ENCODE peak calls at places on chromosome 17, in nine cellular contexts. O is transverse colon, A is suprapubic skin, T is HL-60, G is Panc1, L is stomach, K is prostate gland, M is endothelial cell of umbilical vein, V is K562. E is an unnamed sample.

GRCh38 chr17:55327225-55328088 is 62.7 kb downstream of the HLF start:
- DNase-seq in T (no peak), K (no peak), O (peak), G (no peak), A (no peak), L (no peak), V (peak), M (no peak), E (no peak)

GRCh38 chr17:72421128-72422092 is 300.6 kb downstream of the SOX9 start:
- DNase-seq in O (peak), V (peak), M (peak), G (peak), T (no peak), K (peak), A (no peak), L (peak), E (no peak)

GRCh38 chr17:47685556-47686275 is 8.2 kb upstream of the TBKBP1 start:
- DNase-seq in M (no peak), T (no peak), G (no peak), O (no peak), L (no peak), K (no peak), A (no peak), V (no peak), E (no peak)

GRCh38 chr17:28599311-28600184 is 723 bp upstream of the SPAG5 start:
- DNase-seq in O (peak), V (peak), T (peak), L (peak), M (peak), A (peak), G (peak), K (peak), E (peak)

GRCh38 chr17:79628861-79629547 is 18.2 kb upstream of the RBFOX3 start:
- DNase-seq in V (no peak), K (no peak), A (peak), L (peak), O (no peak), M (no peak), T (no peak), G (no peak), E (peak)

GRCh38 chr17:491086-492014 is 138.7 kb upstream of the RPH3AL start:
- DNase-seq in A (peak), V (peak), M (peak), L (peak), T (peak), O (peak), G (no peak), K (peak), E (peak)

GRCh38 chr17:66354981-66355380 is 52.6 kb downstream of the PRKCA start:
- DNase-seq in K (no peak), L (no peak), V (no peak), A (no peak), M (no peak), T (no peak), G (no peak), O (no peak), E (no peak)

GRCh38 chr17:33109331-33110072 is 117.9 kb downstream of the SPACA3 start:
- DNase-seq in T (no peak), V (no peak), M (no peak), K (no peak), L (no peak), G (no peak), A (no peak), O (no peak), E (no peak)

GRCh38 chr17:15510361-15510760 is 42.9 kb upstream of the CDRT4 start:
- DNase-seq in V (no peak), K (no peak), T (no peak), G (peak), O (no peak), A (no peak), M (peak), L (no peak), E (no peak)

GRCh38 chr17:19248923-19249574 is 11.9 kb downstream of the EPN2 start:
- DNase-seq in A (no peak), G (no peak), L (no peak), M (peak), T (no peak), O (peak), K (peak), V (no peak), E (peak)

GRCh38 chr17:73166731-73167581 is 2.1 kb downstream of the SSTR2 start:
- DNase-seq in V (no peak), G (no peak), T (peak), M (no peak), A (no peak), O (no peak), L (no peak), K (no peak), E (no peak)

DNA sequence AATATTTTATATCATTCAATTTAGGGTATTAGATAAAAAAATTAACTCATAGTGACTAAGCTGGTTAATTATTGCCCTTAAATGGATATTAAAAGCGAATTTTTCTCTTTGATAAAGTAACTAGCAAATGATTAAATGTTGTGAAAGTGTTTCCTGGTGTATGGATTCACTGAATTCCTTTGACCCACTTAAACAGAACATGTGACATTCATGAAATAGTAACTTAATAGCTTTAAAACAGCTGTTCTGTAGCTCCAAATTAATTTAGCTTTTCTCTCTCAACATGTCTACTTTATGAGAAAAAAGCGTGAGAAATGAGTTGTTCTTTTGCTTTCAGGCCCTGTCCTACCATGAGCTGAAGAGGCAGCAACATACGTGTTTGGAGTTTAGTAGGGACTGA is 36.4 kb upstream of the APPBP2 start:
- DNase-seq in V (no peak), M (no peak), G (no peak), L (no peak), K (no peak), A (no peak), T (no peak), O (no peak), E (no peak)
- H3K4me3 ChIP-seq in V (no peak), M (no peak), G (no peak), L (no peak), K (no peak), A (no peak), T (no peak), O (no peak), E (no peak)

GRCh38 chr17:81499601-81499970 is 13.0 kb downstream of the ACTG1 start:
- DNase-seq in V (no peak), K (no peak), T (no peak), O (no peak), M (no peak), A (no peak), L (no peak), G (no peak), E (no peak)
- TF ChIP-seq POLR2AphosphoS5 in V (no peak), K (no peak), T (no peak), O (no peak), M (no peak), A (no peak), L (no peak), G (no peak), E (no peak)

DNA sequence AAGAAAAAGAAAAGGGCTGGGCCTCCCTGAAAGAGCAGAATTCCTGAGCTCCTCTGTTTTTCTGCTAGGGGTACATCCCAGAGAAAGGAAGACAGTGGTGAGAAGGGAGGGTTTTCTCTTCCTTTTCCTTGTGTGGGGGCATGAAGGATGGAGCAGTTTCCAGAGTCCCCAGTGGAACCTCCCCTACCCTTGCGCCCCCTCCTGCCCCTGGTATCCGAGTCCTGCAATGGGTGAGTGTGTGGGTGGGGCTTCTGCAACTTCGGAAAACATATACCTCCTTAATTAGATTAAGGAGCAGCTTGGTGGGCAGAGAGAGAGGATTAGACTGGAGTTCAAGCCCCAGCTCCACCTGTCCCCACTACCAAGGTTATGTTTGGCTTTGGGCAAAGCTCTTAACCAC is 5.4 kb upstream of the GIP start:
- DNase-seq in A (peak), G (no peak), L (no peak), T (no peak), V (peak), K (no peak), O (no peak), M (no peak), E (peak)
- H3K4me3 ChIP-seq in A (no peak), G (no peak), L (no peak), T (no peak), V (no peak), K (no peak), O (no peak), M (no peak), E (no peak)

DNA sequence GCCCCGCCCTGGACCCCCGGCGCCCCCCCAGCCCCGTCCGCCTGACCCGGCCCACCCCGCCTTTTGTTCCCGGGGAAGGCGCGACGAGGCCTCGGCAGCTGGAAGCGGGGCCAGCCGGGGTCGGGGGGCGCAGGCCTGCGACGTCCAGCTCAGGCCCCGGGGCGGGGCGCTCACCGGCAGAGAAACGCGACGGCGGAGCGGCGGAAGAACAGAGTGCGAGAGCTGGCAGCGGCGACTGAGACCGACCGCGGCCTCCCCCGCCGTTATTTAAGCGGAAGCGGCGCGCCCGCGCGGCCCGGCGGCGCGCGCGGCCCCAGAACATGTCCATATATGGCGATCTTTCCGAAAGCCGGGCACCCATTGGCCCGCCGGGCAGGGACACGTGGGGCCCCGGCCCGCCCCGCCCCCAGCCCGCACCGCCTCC is at the start of gene ACTG1:
- DNase-seq in A (peak), L (peak), K (peak), T (peak), O (peak), M (peak), G (no peak), V (peak), E (peak)
- TF ChIP-seq POLR2AphosphoS5 in A (peak), L (peak), K (peak), T (peak), O (peak), M (peak), G (peak), V (peak), E (peak)

GRCh38 chr17:50080827-50081226 is 14.3 kb upstream of the PDK2 start:
- DNase-seq in L (peak), M (no peak), V (no peak), K (no peak), A (no peak), G (no peak), O (peak), T (no peak), E (no peak)
- H3K4me3 ChIP-seq in L (no peak), M (no peak), V (no peak), K (no peak), A (no peak), G (no peak), O (no peak), T (no peak), E (no peak)

E was measured in sigmoid colon.